ENCODE peak calls at places on chromosomes 6 and 20, in four cellular contexts. G is HepG2, W is K562, F is SK-N-SH. C is an unnamed sample.
A peak's percentile ranks its signal among the peaks of the same experiment; 100 is the strongest.

GRCh38 chr6:2028457-2029038 is 216.9 kb downstream of the GMDS start:
- DNase-seq in F (no peak), G (no peak), W (no peak), C (no peak)

GRCh38 chr6:109454483-109455160 is 950 bp downstream of the MICAL1 start:
- DNase-seq in F (peak; percentile 78), W (no peak), G (no peak), C (peak; percentile 82)

GRCh38 chr6:170374571-170375444 is 68.2 kb downstream of the FAM120B start:
- DNase-seq in F (no peak), W (no peak), G (peak; percentile 17), C (peak; percentile 84)

GRCh38 chr6:44307217-44307616 is 5.9 kb downstream of the AARS2 start:
- DNase-seq in F (no peak), G (no peak), W (no peak), C (no peak)

GRCh38 chr6:89492025-89492640 is 59.2 kb downstream of the ANKRD6 start:
- DNase-seq in W (no peak), G (no peak), F (no peak), C (no peak)

GRCh38 chr6:36840471-36841461 is 1.5 kb upstream of the CPNE5 start:
- DNase-seq in F (no peak), W (no peak), G (peak; percentile 64), C (no peak)

GRCh38 chr6:67630146-67630545 is 1004.9 kb upstream of the ADGRB3 start:
- DNase-seq in W (no peak), G (no peak), F (no peak), C (peak; percentile 3)

GRCh38 chr20:15144911-15145310 is 807.5 kb upstream of the FLRT3 start:
- DNase-seq in F (peak; percentile 4), G (no peak), W (no peak), C (no peak)

GRCh38 chr6:81565071-81565470 is 187.4 kb downstream of the TENT5A start:
- DNase-seq in G (no peak), F (no peak), W (no peak), C (no peak)

GRCh38 chr6:109117346-109118035 is 22.2 kb downstream of the CEP57L1 start:
- DNase-seq in F (no peak), G (peak; percentile 10), W (no peak), C (peak; percentile 53)

GRCh38 chr6:34015576-34015975 is 130.3 kb downstream of the GRM4 start:
- DNase-seq in G (no peak), F (no peak), W (no peak), C (no peak)

GRCh38 chr6:4879724-4880372 is 103.6 kb downstream of the CDYL start:
- DNase-seq in F (no peak), G (no peak), W (no peak), C (no peak)

GRCh38 chr20:38031957-38032356 is 1.3 kb downstream of the TTI1 start:
- DNase-seq in G (no peak), F (no peak), W (no peak), C (no peak)

GRCh38 chr20:38034961-38035360 is 1.4 kb downstream of the RPRD1B start:
- DNase-seq in W (no peak), F (no peak), G (no peak), C (no peak)

GRCh38 chr20:38034108-38034649 is 633 bp downstream of the RPRD1B start:
- DNase-seq in G (no peak), W (no peak), F (no peak), C (no peak)

GRCh38 chr20:38032585-38033329 is 499 bp downstream of the TTI1 start:
- DNase-seq in G (peak; percentile 35), F (no peak), W (no peak), C (peak; percentile 28)

GRCh38 chr20:38033330-38034107 is at the start of the genes RPRD1B and TTI1:
- DNase-seq in F (peak; percentile 90), W (peak; percentile 83), G (peak; percentile 95), C (peak; percentile 92)
- TF ChIP-seq CTCF in F (no peak), W (peak; percentile 5), G (peak; percentile 43), C (no peak)

GRCh38 chr6:125231133-125231532 is 70.6 kb downstream of the HDDC2 start:
- DNase-seq in G (no peak), W (no peak), F (no peak), C (no peak)

GRCh38 chr6:125232466-125232865 is 69.3 kb downstream of the HDDC2 start:
- DNase-seq in W (no peak), F (no peak), G (no peak), C (no peak)

GRCh38 chr6:125230674-125231073 is 71.1 kb downstream of the HDDC2 start:
- DNase-seq in W (no peak), G (no peak), F (no peak), C (no peak)

GRCh38 chr6:125231574-125232343 is 70.0 kb downstream of the HDDC2 start:
- DNase-seq in G (no peak), W (no peak), F (no peak), C (no peak)

GRCh38 chr6:125229080-125229479 is 72.7 kb downstream of the HDDC2 start:
- DNase-seq in W (no peak), G (no peak), F (no peak), C (no peak)
- H3K4me3 ChIP-seq in W (no peak overlapping the region), G (no peak overlapping the region), F (peak overlapping the region; percentile 5), C (no peak overlapping the region)

DNA sequence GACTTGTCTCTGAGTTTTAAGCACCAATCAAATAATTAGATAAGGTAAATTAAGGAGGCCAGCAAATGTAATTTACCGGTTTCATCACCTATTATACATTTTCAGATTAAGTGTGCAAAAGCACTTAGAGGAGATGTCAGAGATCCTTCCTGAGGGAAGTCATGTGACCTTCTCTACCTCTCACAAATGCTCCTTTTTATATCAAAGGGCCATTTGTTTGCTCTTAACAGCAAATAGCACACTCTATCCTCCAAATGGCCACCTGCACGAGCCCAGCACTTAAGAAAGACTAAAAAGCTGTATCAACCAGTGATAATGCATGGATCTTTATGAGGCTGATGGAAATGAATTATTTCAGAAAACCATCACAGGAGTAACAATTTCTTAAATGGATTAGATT is 149.4 kb downstream of the ELOVL4 start:
- DNase-seq in G (no peak), F (no peak), W (no peak), C (no peak)
- TF ChIP-seq GABPA in G (no peak), F (no peak), W (no peak), C (no peak)

DNA sequence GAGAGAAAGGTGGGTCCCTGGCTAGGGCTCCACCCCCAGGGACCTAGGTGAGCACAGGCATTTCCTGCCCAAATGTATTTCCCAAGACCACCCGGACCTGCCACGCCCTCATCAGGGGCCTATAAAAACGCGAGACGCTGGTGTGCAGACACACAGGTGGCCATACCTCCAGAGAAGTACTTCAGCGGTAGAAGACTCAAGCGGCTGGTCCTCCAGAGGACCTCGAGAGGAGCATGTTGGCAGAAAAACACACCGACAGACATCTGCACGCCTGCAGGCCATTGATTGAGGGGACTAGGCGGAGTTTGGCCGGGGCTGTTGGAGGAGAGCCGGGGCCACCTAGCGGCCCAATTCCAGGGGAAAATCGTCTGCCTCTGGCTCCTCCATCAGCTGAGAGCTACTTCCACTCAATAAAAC is 695.8 kb upstream of the MMS22L start:
- DNase-seq in W (no peak), G (peak; percentile 25), F (no peak), C (no peak)
- TF ChIP-seq CTCF in W (no peak), G (peak; percentile 63), F (no peak), C (no peak)

DNA sequence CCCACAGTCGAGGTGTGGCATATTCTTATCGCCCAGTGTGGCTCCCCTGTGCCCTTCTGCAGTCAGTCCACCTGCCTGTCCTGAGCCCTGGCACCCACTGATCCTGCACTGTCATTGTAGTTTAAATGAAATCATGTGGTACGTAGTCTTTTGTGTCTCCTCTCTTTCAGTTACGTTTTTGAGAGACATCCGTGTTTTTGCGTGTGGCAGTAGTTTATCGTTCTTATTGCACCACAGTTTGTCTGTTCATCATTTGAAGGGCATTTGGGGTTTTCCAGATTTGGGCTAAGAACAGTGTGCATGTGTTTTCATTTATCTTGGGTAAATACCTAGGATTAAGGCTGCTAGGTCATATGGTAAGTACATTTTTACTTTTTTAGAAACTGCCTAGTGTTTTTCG is 49.3 kb downstream of the SPATA2 start:
- DNase-seq in F (no peak), G (no peak), W (no peak), C (no peak)
- H3K4me3 ChIP-seq in F (no peak overlapping the region), G (no peak overlapping the region), W (no peak overlapping the region), C (no peak overlapping the region)

GRCh38 chr20:31811796-31812728 is 7.1 kb upstream of the MYLK2 start:
- DNase-seq in G (no peak), F (no peak), W (peak; percentile 27), C (no peak)
- TF ChIP-seq GABPA in G (no peak), F (no peak), W (no peak), C (no peak)

GRCh38 chr6:73308712-73309533 is 45.2 kb downstream of the DPPA5 start:
- DNase-seq in W (peak; percentile 52), F (no peak), G (no peak), C (no peak)
- TF ChIP-seq CTCF in W (peak; percentile 42), F (no peak), G (no peak), C (no peak)

GRCh38 chr6:129575378-129576118 is 134.4 kb downstream of the ARHGAP18 start:
- DNase-seq in F (peak; percentile 9), G (peak; percentile 42), W (peak; percentile 16), C (peak; percentile 14)
- H3K4me3 ChIP-seq in F (peak overlapping the region; percentile 23), G (no peak overlapping the region), W (no peak overlapping the region), C (no peak overlapping the region)

GRCh38 chr6:144681334-144681733 is 396.2 kb downstream of the UTRN start:
- DNase-seq in G (no peak), F (no peak), W (no peak), C (no peak)

GRCh38 chr6:144675231-144675861 is 390.2 kb downstream of the UTRN start:
- DNase-seq in F (no peak), G (no peak), W (no peak), C (peak; percentile 85)

GRCh38 chr6:144673807-144674206 is 388.7 kb downstream of the UTRN start:
- DNase-seq in G (no peak), W (no peak), F (no peak), C (no peak)

GRCh38 chr6:144683216-144684070 is 398.3 kb downstream of the UTRN start:
- DNase-seq in G (no peak), F (no peak), W (no peak), C (no peak)

GRCh38 chr6:144678844-144679243 is 393.7 kb downstream of the UTRN start:
- DNase-seq in G (no peak), F (no peak), W (no peak), C (peak; percentile 28)
- TF ChIP-seq GABPA in G (no peak), F (no peak), W (no peak), C (no peak)